ENCODE peak calls at places on chromosome 22, in seven cellular contexts. E is naive thymus-derived CD4-positive, alpha-beta T cell; Q is T-cell; S is occipital lobe; F is AG04450; H is endodermal cell; R is ecto neural progenitor cell. M is an unnamed sample.

GRCh38 chr22:20422965-20423635 is 14.5 kb downstream of the SCARF2 start:
- DNase-seq in E (no peak), Q (no peak), S (peak; percentile 80), F (no peak), H (no peak), R (no peak), M (no peak)

GRCh38 chr22:33389927-33390326 is 331.7 kb upstream of the SYN3 start:
- DNase-seq in E (no peak), Q (no peak), S (no peak), F (peak; percentile 4), H (no peak), R (no peak), M (no peak)

GRCh38 chr22:22720724-22721261 is 76.4 kb downstream of the GGTLC2 start:
- DNase-seq in E (no peak), Q (no peak), S (no peak), F (no peak), H (no peak), R (no peak), M (peak; percentile 77)

GRCh38 chr22:36641902-36642640 is 61.5 kb downstream of the CACNG2 start:
- DNase-seq in E (no peak), Q (no peak), S (no peak), F (no peak), H (no peak), R (no peak), M (no peak)

GRCh38 chr22:29907753-29908515 is 25.0 kb downstream of the MTMR3 start:
- DNase-seq in E (no peak), Q (no peak), S (no peak), F (peak; percentile 96), H (no peak), R (no peak), M (no peak)

GRCh38 chr22:49554741-49555140 is 272.9 kb downstream of the BRD1 start:
- DNase-seq in E (no peak), Q (no peak), S (no peak), F (no peak), H (peak; percentile 27), R (no peak), M (no peak)

GRCh38 chr22:24402460-24403192 is 24.8 kb upstream of the ADORA2A start:
- DNase-seq in E (no peak), Q (no peak), S (peak; percentile 23), F (peak; percentile 60), H (no peak), R (no peak), M (no peak)

GRCh38 chr22:36765943-36766450 is 9.9 kb downstream of the IFT27 start:
- DNase-seq in E (no peak), Q (no peak), S (no peak), F (peak; percentile 3), H (peak; percentile 29), R (no peak), M (no peak)

GRCh38 chr22:19122752-19123492 is 710 bp upstream of the DGCR2 start:
- DNase-seq in E (no peak), Q (no peak), S (no peak), F (no peak), H (no peak), R (no peak), M (no peak)

GRCh38 chr22:36104988-36105387 is 55.6 kb downstream of the APOL3 start:
- DNase-seq in E (no peak), Q (no peak), S (no peak), F (no peak), H (no peak), R (no peak), M (no peak)

GRCh38 chr22:37229805-37230672 is 14.0 kb downstream of the RAC2 start:
- DNase-seq in E (peak; percentile 89), Q (peak; percentile 92), S (no peak), F (no peak), H (no peak), R (no peak), M (no peak)

GRCh38 chr22:44524806-44525205 is 26.8 kb upstream of the RTL6 start:
- DNase-seq in E (no peak), Q (no peak), S (no peak), F (no peak), H (no peak), R (no peak), M (no peak)

GRCh38 chr22:47151490-47151889 is 389.0 kb downstream of the TBC1D22A start:
- DNase-seq in E (no peak), Q (no peak), S (no peak), F (no peak), H (no peak), R (no peak), M (no peak)

GRCh38 chr22:39292002-39292401 is 27.4 kb downstream of the RPL3 start:
- DNase-seq in E (no peak), Q (no peak), S (no peak), F (no peak), H (no peak), R (no peak), M (no peak)

GRCh38 chr22:40107756-40108437 is 69.8 kb upstream of the TNRC6B start:
- DNase-seq in E (no peak), Q (no peak), S (no peak), F (no peak), H (no peak), R (no peak), M (no peak)

GRCh38 chr22:40033586-40034380 is 39.0 kb downstream of the FAM83F start:
- DNase-seq in E (no peak), Q (no peak), S (no peak), F (no peak), H (no peak), R (no peak), M (no peak)

M was measured in esophagus muscularis mucosa.